ENCODE peak calls at places on chromosomes 12 and 14, in eight cellular contexts. X, Q, D, R, O, H, Z and W are unnamed samples.

GRCh38 chr12:124007810-124008570 is 35.0 kb downstream of the ZNF664 start:
- DNase-seq in Z (no peak), Q (peak), X (no peak), D (peak), O (no peak), H (no peak), R (no peak), W (no peak)

GRCh38 chr14:64682173-64682710 is 22.0 kb upstream of the PLEKHG3 start:
- DNase-seq in O (no peak), X (no peak), Q (no peak), D (no peak), R (peak), Z (no peak), H (no peak), W (no peak)

GRCh38 chr12:127363392-127363791 is 903.6 kb upstream of the TMEM132C start:
- DNase-seq in R (peak), Z (no peak), D (no peak), Q (no peak), O (no peak), H (no peak), X (no peak), W (peak)

GRCh38 chr12:31259136-31259881 is 66.6 kb downstream of the SINHCAF start:
- DNase-seq in X (no peak), H (no peak), O (no peak), Z (no peak), R (no peak), Q (no peak), D (no peak), W (no peak)

GRCh38 chr12:50611021-50611420 is 106.2 kb downstream of the DIP2B start:
- DNase-seq in H (no peak), Z (no peak), D (no peak), X (no peak), R (no peak), Q (no peak), O (no peak), W (no peak)

GRCh38 chr14:75715926-75716780 is 55.1 kb downstream of the TTLL5 start:
- DNase-seq in Z (no peak), X (no peak), D (no peak), R (no peak), O (no peak), H (peak), Q (no peak), W (no peak)

GRCh38 chr12:52971701-52972329 is 22.9 kb downstream of the KRT18 start:
- DNase-seq in R (peak), D (no peak), H (peak), O (no peak), Q (no peak), X (no peak), Z (no peak), W (no peak)

GRCh38 chr14:30243805-30244204 is 315.2 kb upstream of the G2E3 start:
- DNase-seq in Q (no peak), R (no peak), Z (no peak), H (no peak), D (no peak), X (no peak), O (no peak), W (no peak)

GRCh38 chr14:57998731-57999130 is 132.8 kb upstream of the SLC35F4 start:
- DNase-seq in Z (no peak), X (no peak), H (no peak), Q (no peak), D (no peak), O (no peak), R (no peak), W (no peak)

GRCh38 chr12:53336137-53336785 is at the start of gene SP7:
- DNase-seq in H (no peak), R (no peak), D (no peak), X (no peak), O (no peak), Z (no peak), Q (no peak), W (no peak)

GRCh38 chr14:52550661-52551060 is 1.6 kb downstream of the TXNDC16 start:
- DNase-seq in X (no peak), Z (no peak), H (no peak), O (peak), Q (no peak), D (no peak), R (no peak), W (no peak)

GRCh38 chr12:115597157-115597712 is 680.3 kb downstream of the MED13L start:
- DNase-seq in Z (no peak), R (no peak), Q (peak), D (no peak), H (no peak), X (no peak), O (no peak), W (no peak)